ENCODE peak calls at places on chromosomes 2 and 18, in ten cellular contexts. V is uterus; M is DND-41; Y is heart right ventricle; B is breast epithelium; W is SJSA1; R is fibroblast of lung; L is cardiac muscle cell; D is CD8-positive, alpha-beta T cell; J is body of pancreas. H is an unnamed sample.
A peak's percentile ranks its signal among the peaks of the same experiment; 100 is the strongest.

GRCh38 chr18:3603460-3604259 is 153.7 kb downstream of the TGIF1 start:
- DNase-seq in W (peak; percentile 80), R (peak; percentile 97), M (peak; percentile 48), B (no peak), Y (no peak), L (no peak), V (no peak), D (no peak), J (peak; percentile 78), H (peak; percentile 24)

GRCh38 chr18:38011446-38011845 is 445.8 kb upstream of the CELF4 start:
- DNase-seq in R (no peak), V (no peak), Y (no peak), W (no peak), J (no peak), D (no peak), B (no peak), M (no peak), L (no peak), H (no peak)

GRCh38 chr2:223459328-223459939 is 142.7 kb downstream of the SCG2 start:
- DNase-seq in D (no peak), V (no peak), Y (no peak), L (peak; percentile 42), M (no peak), R (peak; percentile 38), B (no peak), W (no peak), J (no peak), H (no peak)

GRCh38 chr2:21939961-21940360 is 816.2 kb downstream of the TDRD15 start:
- DNase-seq in Y (no peak), D (no peak), L (no peak), M (no peak), B (no peak), V (no peak), R (no peak), W (no peak), J (no peak), H (no peak)

GRCh38 chr2:12412898-12413305 is 303.8 kb upstream of the TRIB2 start:
- DNase-seq in L (no peak), D (no peak), W (peak; percentile 85), Y (no peak), R (peak; percentile 73), V (no peak), M (peak; percentile 84), B (no peak), J (no peak), H (no peak)

GRCh38 chr18:48854780-48855179 is 96.0 kb downstream of the SMAD7 start:
- DNase-seq in L (no peak), M (no peak), R (peak; percentile 32), B (no peak), V (no peak), J (no peak), Y (no peak), D (no peak), W (no peak), H (no peak)

GRCh38 chr2:196987654-196988364 is 61.3 kb upstream of the PGAP1 start:
- DNase-seq in Y (peak; percentile 54), J (peak; percentile 21), W (peak; percentile 81), M (peak; percentile 51), L (peak; percentile 20), R (peak; percentile 98), V (peak; percentile 23), B (no peak), D (no peak), H (no peak)

GRCh38 chr18:76991021-76991688 is 141.4 kb downstream of the MBP start:
- DNase-seq in V (no peak), Y (no peak), D (no peak), L (no peak), W (no peak), J (no peak), B (no peak), R (no peak), M (no peak), H (no peak)

GRCh38 chr2:179020156-179020750 is 29.7 kb downstream of the CCDC141 start:
- DNase-seq in W (no peak), B (no peak), R (no peak), V (no peak), J (peak; percentile 56), M (peak; percentile 52), D (peak; percentile 52), L (peak; percentile 53), Y (no peak), H (peak; percentile 5)

GRCh38 chr2:70133521-70134348 is 46.5 kb downstream of the PCBP1 start:
- DNase-seq in B (no peak), W (no peak), L (no peak), D (no peak), V (no peak), R (peak; percentile 91), Y (no peak), M (peak; percentile 56), J (no peak), H (no peak)

GRCh38 chr2:234751275-234751938 is 200.4 kb upstream of the SH3BP4 start:
- DNase-seq in D (no peak), J (peak; percentile 13), B (no peak), V (no peak), R (peak; percentile 22), L (no peak), W (no peak), Y (no peak), M (no peak), H (no peak)

GRCh38 chr2:238968616-238969394 is 120.9 kb downstream of the TWIST2 start:
- DNase-seq in J (no peak), R (no peak), Y (no peak), W (no peak), M (no peak), V (peak; percentile 14), D (no peak), B (no peak), L (no peak), H (no peak)

DNA sequence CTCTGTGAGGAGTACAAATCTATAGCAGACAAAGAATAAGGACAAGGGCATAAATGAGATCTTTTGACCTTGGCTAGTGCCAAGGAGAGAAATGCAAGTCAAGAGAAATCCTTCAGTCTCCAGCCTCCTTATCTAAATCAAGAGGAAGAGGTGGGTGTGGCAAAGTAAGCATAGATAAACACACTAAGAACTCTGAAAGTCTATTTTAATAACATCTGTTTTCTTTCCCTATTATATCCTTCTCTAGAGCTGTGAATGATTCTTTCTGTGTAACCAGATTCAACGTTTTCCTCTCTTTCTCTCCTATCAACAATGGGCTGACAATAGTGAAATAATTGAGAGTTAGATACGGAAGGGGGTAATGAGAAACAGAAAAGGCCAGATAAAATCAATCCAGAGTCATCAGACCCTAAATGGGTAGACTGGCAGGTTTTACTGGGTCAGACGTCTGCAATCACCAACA is 118.5 kb upstream of the ZFP36L2 start:
- DNase-seq in R (no peak), B (no peak), L (no peak), W (no peak), D (no peak), Y (no peak), J (no peak), V (no peak), M (no peak), H (no peak)
- H3K27ac ChIP-seq in R (no peak overlapping the region), B (peak overlapping the region; percentile 88), L (peak overlapping the region; percentile 85), W (no peak overlapping the region), D (no peak overlapping the region), Y (peak overlapping the region; percentile 11), J (peak overlapping the region; percentile 12), V (peak overlapping the region; percentile 94), M (no peak overlapping the region), H (peak overlapping the region; percentile 96)

GRCh38 chr2:64988420-64989125 is 626 bp upstream of the SLC1A4 start:
- DNase-seq in V (peak; percentile 67), W (peak; percentile 85), Y (peak; percentile 68), D (peak; percentile 62), M (peak; percentile 93), J (peak; percentile 84), R (peak; percentile 92), L (peak; percentile 80), B (peak; percentile 55), H (peak; percentile 36)
- H3K27ac ChIP-seq in V (peak overlapping the region; percentile 97), W (peak overlapping the region; percentile 89), Y (peak overlapping the region; percentile 83), D (peak overlapping the region; percentile 31), M (peak overlapping the region; percentile 98), J (peak overlapping the region; percentile 88), R (peak overlapping the region; percentile 87), L (peak overlapping the region; percentile 86), B (peak overlapping the region; percentile 91), H (peak overlapping the region; percentile 75)

GRCh38 chr2:218406949-218407703 is 7.5 kb downstream of the CTDSP1 start:
- DNase-seq in W (no peak), B (peak; percentile 71), Y (peak; percentile 48), M (peak; percentile 78), L (no peak), V (peak; percentile 68), R (peak; percentile 56), D (peak; percentile 84), J (peak; percentile 81), H (peak; percentile 71)
- H3K27ac ChIP-seq in W (peak overlapping the region; percentile 38), B (peak overlapping the region; percentile 85), Y (peak overlapping the region; percentile 81), M (peak overlapping the region; percentile 79), L (peak overlapping the region; percentile 85), V (peak overlapping the region; percentile 94), R (peak overlapping the region; percentile 79), D (peak overlapping the region; percentile 56), J (peak overlapping the region; percentile 83), H (peak overlapping the region; percentile 85)

GRCh38 chr2:207854484-207855386 is 85.0 kb upstream of the FZD5 start:
- DNase-seq in B (no peak), R (peak; percentile 95), W (no peak), V (no peak), L (no peak), M (no peak), J (no peak), D (no peak), Y (no peak), H (no peak)
- H3K27ac ChIP-seq in B (no peak overlapping the region), R (no peak overlapping the region), W (no peak overlapping the region), V (no peak overlapping the region), L (no peak overlapping the region), M (no peak overlapping the region), J (no peak overlapping the region), D (no peak overlapping the region), Y (no peak overlapping the region), H (no peak overlapping the region)

GRCh38 chr2:127070221-127070620 is 36.7 kb downstream of the BIN1 start:
- DNase-seq in D (no peak), B (no peak), L (no peak), Y (no peak), V (no peak), M (no peak), R (no peak), W (no peak), J (no peak), H (no peak)

GRCh38 chr2:127071901-127072328 is 35.0 kb downstream of the BIN1 start:
- DNase-seq in V (no peak), D (no peak), W (no peak), J (no peak), R (no peak), M (no peak), Y (no peak), B (no peak), L (no peak), H (no peak)

GRCh38 chr2:127072970-127073369 is 34.0 kb downstream of the BIN1 start:
- DNase-seq in Y (no peak), B (no peak), D (no peak), J (no peak), M (no peak), W (no peak), V (no peak), L (no peak), R (no peak), H (no peak)

GRCh38 chr2:127074358-127074757 is 32.6 kb downstream of the BIN1 start:
- DNase-seq in D (no peak), W (peak; percentile 68), L (no peak), Y (no peak), M (no peak), R (no peak), J (no peak), B (no peak), V (no peak), H (no peak)

GRCh38 chr2:127072380-127072779 is 34.6 kb downstream of the BIN1 start:
- DNase-seq in D (no peak), V (no peak), M (no peak), W (no peak), Y (no peak), L (no peak), J (no peak), B (no peak), R (no peak), H (no peak)
- H3K27ac ChIP-seq in D (no peak overlapping the region), V (peak overlapping the region; percentile 27), M (no peak overlapping the region), W (no peak overlapping the region), Y (no peak overlapping the region), L (no peak overlapping the region), J (no peak overlapping the region), B (no peak overlapping the region), R (no peak overlapping the region), H (no peak overlapping the region)

H was measured in thyroid gland.